ENCODE peak calls at places on chromosomes 1 and 21, in six cellular contexts. H, N, Q, R, M and L are unnamed samples.

GRCh38 chr1:12615916-12616708 is 1.9 kb downstream of the DHRS3 start:
- DNase-seq in H (no peak), N (no peak), Q (peak; percentile 42), R (no peak), M (peak; percentile 84), L (peak; percentile 87)

GRCh38 chr1:7783178-7783711 is 846 bp upstream of the PER3 start:
- DNase-seq in H (peak; percentile 68), N (peak; percentile 77), Q (peak; percentile 69), R (peak; percentile 81), M (peak; percentile 91), L (peak; percentile 68)

GRCh38 chr1:246218686-246219085 is 288.4 kb downstream of the SMYD3 start:
- DNase-seq in H (no peak), N (no peak), Q (no peak), R (no peak), M (no peak), L (no peak)

GRCh38 chr1:110173466-110174117 is 23.3 kb downstream of the SLC6A17 start:
- DNase-seq in H (no peak), N (no peak), Q (no peak), R (no peak), M (no peak), L (no peak)

GRCh38 chr1:16351449-16351993 is 759 bp downstream of the FBXO42 start:
- DNase-seq in H (no peak), N (peak; percentile 24), Q (peak; percentile 50), R (no peak), M (no peak), L (peak; percentile 39)

GRCh38 chr1:32249831-32250525 is 1.1 kb upstream of the LCK start:
- DNase-seq in H (peak; percentile 97), N (no peak), Q (no peak), R (peak; percentile 42), M (peak; percentile 74), L (peak; percentile 47)

GRCh38 chr1:111541721-111542120 is 38.3 kb upstream of the ADORA3 start:
- DNase-seq in H (no peak), N (no peak), Q (no peak), R (peak; percentile 18), M (no peak), L (no peak)

GRCh38 chr1:12112711-12113161 is 49.6 kb downstream of the TNFRSF8 start:
- DNase-seq in H (no peak), N (no peak), Q (peak; percentile 29), R (no peak), M (no peak), L (no peak)

GRCh38 chr21:36926989-36927695 is 39.3 kb downstream of the HLCS start:
- DNase-seq in H (no peak), N (peak; percentile 36), Q (no peak), R (no peak), M (no peak), L (no peak)

GRCh38 chr1:29827801-29828525 is 591.6 kb downstream of the PTPRU start:
- DNase-seq in H (no peak), N (no peak), Q (no peak), R (no peak), M (no peak), L (peak; percentile 4)

GRCh38 chr1:198650506-198650905 is 11.7 kb downstream of the PTPRC start:
- DNase-seq in H (no peak), N (no peak), Q (no peak), R (no peak), M (no peak), L (no peak)

GRCh38 chr1:2093636-2094035 is 43.4 kb downstream of the PRKCZ start:
- DNase-seq in H (no peak), N (no peak), Q (no peak), R (no peak), M (no peak), L (no peak)

GRCh38 chr1:9626201-9626608 is 25.3 kb upstream of the PIK3CD start:
- DNase-seq in H (peak; percentile 91), N (no peak), Q (no peak), R (no peak), M (no peak), L (no peak)

GRCh38 chr1:240114222-240114621 is 22.5 kb downstream of the FMN2 start:
- DNase-seq in H (no peak), N (peak; percentile 47), Q (no peak), R (no peak), M (no peak), L (no peak)

GRCh38 chr1:190373705-190374336 is 103.8 kb downstream of the BRINP3 start:
- DNase-seq in H (peak; percentile 49), N (peak; percentile 34), Q (peak; percentile 50), R (no peak), M (no peak), L (no peak)

GRCh38 chr1:53198241-53198651 is 1.6 kb downstream of the CPT2 start:
- DNase-seq in H (no peak), N (no peak), Q (peak; percentile 42), R (no peak), M (peak; percentile 71), L (peak; percentile 65)

GRCh38 chr1:201655243-201655642 is 116.3 kb downstream of the NAV1 start:
- DNase-seq in H (no peak), N (no peak), Q (peak; percentile 63), R (no peak), M (no peak), L (no peak)